ENCODE peak calls at places on chromosomes 13 and 19, in nine cellular contexts. C, P, W, O, B, D, L, K and U are unnamed samples.

GRCh38 chr13:52738719-52739467 is 727 bp downstream of the CNMD start:
- DNase-seq in C (no peak), P (no peak), W (peak), O (no peak), B (peak), D (no peak), L (no peak), K (no peak), U (peak)

GRCh38 chr19:29277107-29277506 is 64.2 kb upstream of the UQCRFS1 start:
- DNase-seq in C (peak), P (no peak), W (peak), O (no peak), B (no peak), D (no peak), L (no peak), K (no peak), U (peak)

GRCh38 chr13:44140146-44140545 is 233.5 kb upstream of the SERP2 start:
- DNase-seq in C (no peak), P (no peak), W (no peak), O (no peak), B (no peak), D (no peak), L (no peak), K (no peak), U (peak)

GRCh38 chr19:1811472-1811894 is 593 bp downstream of the ATP8B3 start:
- DNase-seq in C (peak), P (peak), W (peak), O (no peak), B (no peak), D (peak), L (peak), K (peak), U (no peak)

GRCh38 chr19:49689133-49690072 is at the start of gene ADM5:
- DNase-seq in C (no peak), P (peak), W (peak), O (no peak), B (peak), D (peak), L (no peak), K (no peak), U (peak)

GRCh38 chr19:1980068-1980467 is 35.4 kb downstream of the BTBD2 start:
- DNase-seq in C (no peak), P (no peak), W (no peak), O (no peak), B (no peak), D (no peak), L (no peak), K (no peak), U (no peak)

GRCh38 chr13:83048419-83048818 is 833.9 kb downstream of the SLITRK1 start:
- DNase-seq in C (no peak), P (no peak), W (peak), O (no peak), B (no peak), D (no peak), L (no peak), K (no peak), U (no peak)

GRCh38 chr19:39208175-39208795 is 4.2 kb upstream of the SYCN start:
- DNase-seq in C (no peak), P (no peak), W (no peak), O (no peak), B (no peak), D (peak), L (no peak), K (no peak), U (no peak)

GRCh38 chr19:33819875-33820781 is 23.5 kb downstream of the KCTD15 start:
- DNase-seq in C (peak), P (no peak), W (peak), O (no peak), B (peak), D (peak), L (no peak), K (peak), U (peak)

GRCh38 chr19:16514383-16515019 is 18.3 kb downstream of the C19orf44 start:
- DNase-seq in C (no peak), P (no peak), W (no peak), O (no peak), B (no peak), D (no peak), L (no peak), K (no peak), U (peak)

GRCh38 chr19:51729781-51730180 is 6.0 kb upstream of the HAS1 start:
- DNase-seq in C (no peak), P (no peak), W (peak), O (no peak), B (no peak), D (no peak), L (no peak), K (no peak), U (no peak)

GRCh38 chr19:17097593-17098126 is 22.1 kb downstream of the MYO9B start:
- DNase-seq in C (peak), P (no peak), W (peak), O (no peak), B (no peak), D (no peak), L (no peak), K (no peak), U (no peak)

GRCh38 chr19:10913716-10914340 is 14.6 kb downstream of the YIPF2 start:
- DNase-seq in C (no peak), P (no peak), W (no peak), O (no peak), B (no peak), D (no peak), L (no peak), K (no peak), U (no peak)

GRCh38 chr13:76414320-76414719 is 471.9 kb downstream of the KCTD12 start:
- DNase-seq in C (no peak), P (no peak), W (peak), O (no peak), B (no peak), D (no peak), L (no peak), K (no peak), U (peak)

GRCh38 chr19:9324584-9324962 is 594 bp downstream of the ZNF559 start:
- DNase-seq in C (no peak), P (no peak), W (no peak), O (no peak), B (no peak), D (no peak), L (no peak), K (no peak), U (no peak)

GRCh38 chr19:13398780-13399726 is 107.2 kb downstream of the CACNA1A start:
- DNase-seq in C (no peak), P (no peak), W (peak), O (peak), B (no peak), D (no peak), L (no peak), K (no peak), U (no peak)

GRCh38 chr19:33514885-33515485 is 6.6 kb downstream of the PEPD start:
- DNase-seq in C (no peak), P (no peak), W (no peak), O (no peak), B (no peak), D (no peak), L (no peak), K (no peak), U (no peak)

GRCh38 chr19:40238775-40239174 is 12.3 kb upstream of the CCNP start:
- DNase-seq in C (no peak), P (no peak), W (no peak), O (no peak), B (no peak), D (no peak), L (no peak), K (no peak), U (no peak)

GRCh38 chr13:106143930-106144709 is 391.3 kb downstream of the EFNB2 start:
- DNase-seq in C (peak), P (no peak), W (no peak), O (no peak), B (no peak), D (peak), L (no peak), K (no peak), U (no peak)

GRCh38 chr13:106145070-106145469 is 390.4 kb downstream of the EFNB2 start:
- DNase-seq in C (no peak), P (no peak), W (no peak), O (no peak), B (no peak), D (no peak), L (no peak), K (no peak), U (no peak)

GRCh38 chr13:106143392-106143791 is 392.1 kb downstream of the EFNB2 start:
- DNase-seq in C (no peak), P (no peak), W (no peak), O (no peak), B (no peak), D (no peak), L (no peak), K (no peak), U (no peak)

GRCh38 chr13:106151056-106151699 is 384.3 kb downstream of the EFNB2 start:
- DNase-seq in C (peak), P (no peak), W (peak), O (peak), B (no peak), D (no peak), L (no peak), K (no peak), U (no peak)

GRCh38 chr13:106145997-106146864 is 389.2 kb downstream of the EFNB2 start:
- DNase-seq in C (no peak), P (no peak), W (no peak), O (no peak), B (no peak), D (no peak), L (no peak), K (no peak), U (peak)
- TF ChIP-seq CTCF in C (no peak), P (no peak), W (no peak), O (no peak), B (no peak), D (no peak), L (no peak), K (no peak), U (peak)

GRCh38 chr19:35994868-35995654 is at the start of gene SDHAF1:
- DNase-seq in C (peak), P (peak), W (peak), O (peak), B (peak), D (peak), L (peak), K (peak), U (peak)
- TF ChIP-seq CTCF in C (no peak), P (no peak), W (no peak), O (no peak), B (no peak), D (no peak), L (no peak), K (no peak), U (peak)

GRCh38 chr13:26971990-26972888 is 199.4 kb downstream of the USP12 start:
- DNase-seq in C (peak), P (no peak), W (peak), O (no peak), B (no peak), D (peak), L (no peak), K (no peak), U (peak)
- TF ChIP-seq CTCF in C (peak), P (no peak), W (peak), O (no peak), B (no peak), D (peak), L (no peak), K (no peak), U (peak)

GRCh38 chr19:18939922-18940775 is 868 bp downstream of the HOMER3 start:
- DNase-seq in C (peak), P (peak), W (peak), O (no peak), B (peak), D (peak), L (no peak), K (no peak), U (peak)
- TF ChIP-seq CTCF in C (no peak), P (no peak), W (peak), O (no peak), B (no peak), D (no peak), L (no peak), K (no peak), U (no peak)

DNA sequence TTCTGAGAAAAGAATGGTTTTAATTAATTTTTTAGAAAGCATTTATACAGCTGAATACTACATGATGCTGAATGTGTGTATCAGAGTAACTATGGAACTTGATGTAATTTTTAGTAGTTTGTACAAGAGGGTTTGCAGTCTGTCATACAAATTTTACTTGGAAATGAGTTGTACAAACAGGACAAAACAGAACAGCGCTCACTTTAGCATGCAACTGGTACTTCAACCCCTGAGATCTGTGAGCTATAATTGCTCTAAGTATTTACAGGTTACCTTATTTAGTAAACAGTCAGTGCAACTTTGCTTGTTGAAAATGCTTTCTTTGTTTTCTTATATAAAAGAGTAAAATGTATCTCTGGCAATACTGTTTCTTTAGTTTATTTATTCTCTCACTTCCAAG is 719 bp downstream of the TNFRSF19 start:
- DNase-seq in C (no peak), P (no peak), W (peak), O (no peak), B (no peak), D (no peak), L (no peak), K (no peak), U (no peak)
- TF ChIP-seq CTCF in C (no peak), P (no peak), W (peak), O (peak), B (no peak), D (no peak), L (no peak), K (no peak), U (no peak)

GRCh38 chr13:22944378-22944777 is 236.4 kb upstream of the SGCG start:
- DNase-seq in C (no peak), P (no peak), W (no peak), O (no peak), B (no peak), D (no peak), L (no peak), K (no peak), U (peak)
- TF ChIP-seq CTCF in C (no peak), P (no peak), W (no peak), O (no peak), B (no peak), D (no peak), L (no peak), K (no peak), U (peak)